ENCODE peak calls at places on chromosomes 16 and 17, in nine cellular contexts. M, E, Y, P, K, W, T, R and Z are unnamed samples. For H3K4me1, the result is how much of the 10 kb centered on the place peaks cover.

GRCh38 chr16:63684702-63685101 is 1437.2 kb downstream of the CDH11 start:
- DNase-seq in M (peak), E (no peak), Y (no peak), P (no peak), K (peak), W (no peak), T (no peak), R (no peak), Z (no peak)

GRCh38 chr16:84329016-84329415 is 34.3 kb downstream of the WFDC1 start:
- DNase-seq in M (no peak), E (no peak), Y (no peak), P (no peak), K (no peak), W (no peak), T (no peak), R (no peak), Z (no peak)

GRCh38 chr16:56975714-56976113 is 13.6 kb upstream of the NLRC5 start:
- DNase-seq in M (no peak), E (no peak), Y (no peak), P (no peak), K (no peak), W (no peak), T (no peak), R (no peak), Z (no peak)

GRCh38 chr16:617855-618254 is 12.9 kb upstream of the WFIKKN1 start:
- DNase-seq in M (no peak), E (no peak), Y (no peak), P (no peak), K (no peak), W (no peak), T (no peak), R (no peak), Z (no peak)

GRCh38 chr16:874366-875181 is 74.0 kb upstream of the GNG13 start:
- DNase-seq in M (no peak), E (peak), Y (no peak), P (no peak), K (no peak), W (no peak), T (no peak), R (no peak), Z (no peak)

GRCh38 chr17:38616361-38616760 is 10.6 kb upstream of the SRCIN1 start:
- DNase-seq in M (no peak), E (no peak), Y (no peak), P (no peak), K (no peak), W (no peak), T (no peak), R (no peak), Z (no peak)

GRCh38 chr16:85057948-85058347 is 30.4 kb downstream of the KIAA0513 start:
- DNase-seq in M (no peak), E (no peak), Y (no peak), P (no peak), K (peak), W (no peak), T (no peak), R (no peak), Z (no peak)

GRCh38 chr17:70332811-70333210 is 163.5 kb downstream of the KCNJ2 start:
- DNase-seq in M (no peak), E (no peak), Y (peak), P (no peak), K (no peak), W (no peak), T (no peak), R (no peak), Z (no peak)

GRCh38 chr17:38762231-38762630 is 9.7 kb downstream of the PSMB3 start:
- DNase-seq in M (no peak), E (no peak), Y (no peak), P (no peak), K (no peak), W (no peak), T (no peak), R (no peak), Z (no peak)

GRCh38 chr17:61007980-61008379 is 330.3 kb downstream of the BCAS3 start:
- DNase-seq in M (peak), E (no peak), Y (peak), P (no peak), K (peak), W (no peak), T (no peak), R (no peak), Z (no peak)

GRCh38 chr17:6290488-6291196 is 144.3 kb downstream of the AIPL1 start:
- DNase-seq in M (no peak), E (no peak), Y (no peak), P (no peak), K (no peak), W (no peak), T (no peak), R (no peak), Z (no peak)

GRCh38 chr16:11460820-11461594 is 115.7 kb downstream of the RMI2 start:
- DNase-seq in M (no peak), E (no peak), Y (no peak), P (no peak), K (no peak), W (no peak), T (no peak), R (no peak), Z (no peak)

GRCh38 chr17:49287481-49287880 is 56.9 kb upstream of the PHOSPHO1 start:
- DNase-seq in M (no peak), E (no peak), Y (no peak), P (no peak), K (no peak), W (no peak), T (no peak), R (no peak), Z (no peak)

GRCh38 chr17:81959362-81960129 is 1.4 kb downstream of the NOTUM start:
- DNase-seq in M (peak), E (peak), Y (peak), P (peak), K (peak), W (no peak), T (peak), R (peak), Z (peak)

GRCh38 chr17:1029196-1029911 is 32.4 kb downstream of the TIMM22 start:
- DNase-seq in M (no peak), E (no peak), Y (no peak), P (no peak), K (no peak), W (no peak), T (peak), R (no peak), Z (no peak)

GRCh38 chr16:57863434-57864160 is 61.3 kb upstream of the KIFC3 start:
- DNase-seq in M (peak), E (peak), Y (peak), P (peak), K (peak), W (peak), T (peak), R (no peak), Z (no peak)

GRCh38 chr16:71412270-71413160 is 29.3 kb downstream of the TLE7 start:
- DNase-seq in M (peak), E (peak), Y (peak), P (peak), K (peak), W (peak), T (peak), R (peak), Z (peak)

GRCh38 chr16:54400261-54400660 is 113.7 kb upstream of the IRX3 start:
- DNase-seq in M (no peak), E (no peak), Y (no peak), P (no peak), K (no peak), W (no peak), T (no peak), R (no peak), Z (no peak)

GRCh38 chr17:42289863-42290165 is 1.5 kb downstream of the STAT5A start:
- DNase-seq in M (no peak), E (no peak), Y (no peak), P (no peak), K (no peak), W (no peak), T (no peak), R (no peak), Z (peak)
- H3K27ac ChIP-seq in M (no peak), E (no peak), Y (no peak), P (no peak), K (no peak), W (no peak), T (no peak), R (no peak), Z (peak)

GRCh38 chr17:76547183-76547641 is 7.4 kb downstream of the PRCD start:
- DNase-seq in M (peak), E (no peak), Y (peak), P (peak), K (peak), W (peak), T (no peak), R (peak), Z (peak)
- H3K4me1 ChIP-seq in M (under half), E (under half), Y (under half), P (under half), K (under half), W (under half), T (under half), R (under half), Z (under half)

DNA sequence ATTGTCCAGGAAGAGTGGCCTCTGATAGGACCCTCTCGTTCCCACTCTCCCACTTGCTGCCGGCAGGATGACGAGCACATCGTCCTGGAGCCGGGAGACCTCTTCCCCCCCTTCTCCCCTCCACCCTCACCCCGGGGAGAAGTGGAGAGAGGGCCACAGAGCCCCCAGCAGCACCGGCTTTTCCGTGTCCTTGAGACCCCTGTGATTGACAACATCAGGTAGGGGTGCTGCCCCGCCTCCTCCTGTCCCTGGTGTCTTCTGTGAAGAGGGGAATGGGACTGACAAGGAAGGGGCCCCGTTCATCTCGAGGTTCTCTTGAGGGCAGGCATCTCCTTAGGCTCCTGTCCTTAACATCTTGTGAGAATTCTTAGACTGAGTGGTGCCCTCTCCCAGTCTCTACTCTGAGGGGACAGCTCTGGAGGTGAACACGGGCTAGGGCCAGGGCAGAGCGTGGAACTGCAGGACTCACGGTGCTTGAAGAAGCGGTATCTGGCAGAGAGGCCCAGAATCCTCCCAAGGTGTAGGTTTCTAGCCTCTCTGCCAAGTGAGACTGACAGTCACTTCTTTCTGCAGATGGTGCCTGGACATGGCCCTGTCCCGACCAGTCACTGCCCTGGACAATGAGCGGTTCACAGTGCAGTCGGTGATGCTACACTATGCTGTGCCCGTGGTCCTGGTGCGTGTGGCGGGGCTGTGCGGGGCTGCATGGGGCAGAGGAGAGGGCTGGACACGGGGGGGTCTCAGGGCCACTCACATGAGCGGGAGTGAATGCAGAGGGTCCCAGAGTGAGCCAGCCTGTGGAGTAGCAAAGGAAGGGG is 26.4 kb downstream of the CASKIN2 start:
- DNase-seq in M (no peak), E (no peak), Y (no peak), P (no peak), K (no peak), W (no peak), T (no peak), R (no peak), Z (no peak)
- H3K27ac ChIP-seq in M (no peak), E (no peak), Y (peak), P (no peak), K (no peak), W (no peak), T (no peak), R (no peak), Z (no peak)

GRCh38 chr16:50615891-50616290 is 65.2 kb downstream of the SNX20 start:
- DNase-seq in M (no peak), E (no peak), Y (no peak), P (no peak), K (no peak), W (no peak), T (no peak), R (no peak), Z (no peak)
- H3K4me1 ChIP-seq in M (under half), E (under half), Y (under half), P (under half), K (under half), W (under half), T (half or more), R (under half), Z (under half)

GRCh38 chr17:77618173-77618572 is 340.3 kb upstream of the TNRC6C start:
- DNase-seq in M (no peak), E (no peak), Y (no peak), P (no peak), K (no peak), W (no peak), T (no peak), R (peak), Z (no peak)
- H3K27ac ChIP-seq in M (no peak), E (no peak), Y (no peak), P (no peak), K (no peak), W (no peak), T (no peak), R (no peak), Z (no peak)